ENCODE peak calls at places on chromosomes 4 and X, in ten cellular contexts. F is tibial nerve, V is upper lobe of left lung, U is right lobe of liver, M is A549, H is prostate gland, A is gastrocnemius medialis, Q is stomach, O is heart left ventricle, T is sigmoid colon. E is an unnamed sample.

GRCh38 chr4:68342139-68342538 is 7.8 kb downstream of the YTHDC1 start:
- DNase-seq in F (no peak), V (no peak), U (no peak), M (peak), H (no peak), A (no peak), Q (no peak), O (no peak), T (no peak), E (no peak)

GRCh38 chr4:137025484-137026059 is 506.7 kb downstream of the PCDH18 start:
- DNase-seq in F (no peak), V (no peak), U (no peak), M (no peak), H (no peak), A (no peak), Q (no peak), O (no peak), T (no peak), E (no peak)

GRCh38 chr4:88533937-88534750 is 10.6 kb upstream of the PYURF start:
- DNase-seq in F (no peak), V (no peak), U (no peak), M (no peak), H (no peak), A (no peak), Q (no peak), O (no peak), T (no peak), E (no peak)

GRCh38 chr4:39427477-39428119 is 20.9 kb downstream of the KLB start:
- DNase-seq in F (no peak), V (no peak), U (no peak), M (no peak), H (peak), A (no peak), Q (no peak), O (no peak), T (no peak), E (no peak)

GRCh38 chr4:71550220-71551190 is 211.7 kb downstream of the SLC4A4 start:
- DNase-seq in F (no peak), V (no peak), U (no peak), M (peak), H (no peak), A (no peak), Q (no peak), O (no peak), T (no peak), E (no peak)

GRCh38 chr4:177108708-177109107 is 201.0 kb upstream of the NEIL3 start:
- DNase-seq in F (no peak), V (no peak), U (no peak), M (peak), H (no peak), A (no peak), Q (no peak), O (no peak), T (no peak), E (no peak)

GRCh38 chrX:65924938-65925507 is 114.9 kb downstream of the VSIG4 start:
- DNase-seq in F (no peak), V (no peak), U (no peak), M (peak), H (no peak), A (no peak), Q (no peak), O (no peak), T (no peak), E (no peak)

GRCh38 chrX:38804481-38805293 is 3.4 kb downstream of the MID1IP1 start:
- DNase-seq in F (no peak), V (peak), U (peak), M (peak), H (no peak), A (no peak), Q (peak), O (peak), T (peak), E (no peak)

GRCh38 chr4:78846258-78846657 is 70.1 kb downstream of the BMP2K start:
- DNase-seq in F (no peak), V (no peak), U (no peak), M (no peak), H (no peak), A (no peak), Q (no peak), O (no peak), T (no peak), E (no peak)

GRCh38 chr4:168598191-168598590 is 101.3 kb downstream of the PALLD start:
- DNase-seq in F (no peak), V (no peak), U (no peak), M (no peak), H (peak), A (no peak), Q (no peak), O (no peak), T (no peak), E (no peak)

GRCh38 chr4:143306788-143307187 is 29.9 kb upstream of the GAB1 start:
- DNase-seq in F (no peak), V (no peak), U (no peak), M (no peak), H (no peak), A (no peak), Q (no peak), O (no peak), T (no peak), E (no peak)

GRCh38 chrX:154797006-154797405 is 8.3 kb downstream of the MPP1 start:
- DNase-seq in F (no peak), V (no peak), U (no peak), M (no peak), H (no peak), A (no peak), Q (no peak), O (no peak), T (no peak), E (no peak)

GRCh38 chr4:89836031-89836777 is 757 bp downstream of the SNCA start:
- DNase-seq in F (no peak), V (peak), U (peak), M (no peak), H (peak), A (no peak), Q (no peak), O (no peak), T (no peak), E (no peak)

GRCh38 chr4:15457401-15458201 is 12.1 kb upstream of the CC2D2A start:
- DNase-seq in F (no peak), V (no peak), U (no peak), M (peak), H (no peak), A (no peak), Q (no peak), O (no peak), T (no peak), E (no peak)

GRCh38 chr4:103934178-103934789 is 214.5 kb upstream of the TACR3 start:
- DNase-seq in F (peak), V (no peak), U (no peak), M (peak), H (peak), A (no peak), Q (no peak), O (no peak), T (no peak), E (no peak)

GRCh38 chrX:17432158-17432557 is 57.2 kb downstream of the NHS start:
- DNase-seq in F (no peak), V (no peak), U (no peak), M (no peak), H (no peak), A (no peak), Q (no peak), O (no peak), T (no peak), E (no peak)

GRCh38 chr4:75069493-75070074 is 136.7 kb downstream of the PARM1 start:
- DNase-seq in F (no peak), V (no peak), U (no peak), M (no peak), H (no peak), A (no peak), Q (no peak), O (no peak), T (no peak), E (no peak)

GRCh38 chrX:57134702-57135101 is 2.5 kb downstream of the SPIN2A start:
- DNase-seq in F (no peak), V (no peak), U (no peak), M (no peak), H (no peak), A (no peak), Q (no peak), O (no peak), T (no peak), E (no peak)

GRCh38 chrX:49193542-49193964 is 6.4 kb downstream of the SYP start:
- DNase-seq in F (no peak), V (no peak), U (no peak), M (no peak), H (no peak), A (no peak), Q (no peak), O (no peak), T (no peak), E (no peak)

GRCh38 chr4:23759066-23759465 is 130.8 kb downstream of the PPARGC1A start:
- DNase-seq in F (no peak), V (no peak), U (no peak), M (no peak), H (no peak), A (no peak), Q (no peak), O (no peak), T (no peak), E (no peak)

GRCh38 chr4:102787944-102788343 is 27.2 kb upstream of the MANBA start:
- DNase-seq in F (no peak), V (no peak), U (no peak), M (no peak), H (no peak), A (no peak), Q (no peak), O (no peak), T (no peak), E (no peak)

GRCh38 chr4:124025423-124025822 is 628.8 kb downstream of the SPRY1 start:
- DNase-seq in F (no peak), V (no peak), U (no peak), M (no peak), H (no peak), A (no peak), Q (no peak), O (no peak), T (no peak), E (no peak)

GRCh38 chr4:44019721-44020120 is 428.9 kb downstream of the KCTD8 start:
- DNase-seq in F (no peak), V (no peak), U (no peak), M (no peak), H (no peak), A (no peak), Q (no peak), O (no peak), T (no peak), E (no peak)

GRCh38 chr4:70842761-70843435 is 3.2 kb upstream of the GRSF1 start:
- DNase-seq in F (no peak), V (no peak), U (no peak), M (no peak), H (no peak), A (no peak), Q (no peak), O (no peak), T (no peak), E (no peak)

GRCh38 chrX:85004255-85004654 is 578 bp downstream of the APOOL start:
- DNase-seq in F (no peak), V (no peak), U (no peak), M (peak), H (peak), A (no peak), Q (no peak), O (no peak), T (no peak), E (no peak)

GRCh38 chr4:6892190-6892908 is 17.3 kb upstream of the TBC1D14 start:
- DNase-seq in F (peak), V (no peak), U (peak), M (peak), H (peak), A (peak), Q (peak), O (peak), T (peak), E (no peak)

GRCh38 chrX:40202456-40202855 is 104.7 kb upstream of the BCOR start:
- DNase-seq in F (no peak), V (no peak), U (no peak), M (no peak), H (no peak), A (no peak), Q (no peak), O (no peak), T (no peak), E (no peak)

GRCh38 chr4:151948351-151949016 is 187.7 kb upstream of the GATB start:
- DNase-seq in F (no peak), V (no peak), U (no peak), M (no peak), H (no peak), A (no peak), Q (no peak), O (no peak), T (no peak), E (no peak)

GRCh38 chr4:156193116-156193515 is 239.4 kb upstream of the CTSO start:
- DNase-seq in F (no peak), V (no peak), U (no peak), M (no peak), H (no peak), A (no peak), Q (no peak), O (no peak), T (no peak), E (no peak)

GRCh38 chr4:99300934-99301333 is 10.1 kb upstream of the ADH1A start:
- DNase-seq in F (peak), V (no peak), U (peak), M (peak), H (peak), A (peak), Q (peak), O (peak), T (peak), E (no peak)

GRCh38 chr4:8296491-8296890 is 26.9 kb downstream of the HTRA3 start:
- DNase-seq in F (no peak), V (no peak), U (no peak), M (no peak), H (no peak), A (no peak), Q (no peak), O (no peak), T (no peak), E (no peak)

GRCh38 chr4:140256335-140256734 is 102.4 kb upstream of the MAML3 start:
- DNase-seq in F (no peak), V (no peak), U (peak), M (peak), H (no peak), A (no peak), Q (no peak), O (no peak), T (no peak), E (no peak)

GRCh38 chr4:159220353-159220752 is 117.5 kb downstream of the RAPGEF2 start:
- DNase-seq in F (no peak), V (no peak), U (no peak), M (no peak), H (no peak), A (no peak), Q (no peak), O (no peak), T (no peak), E (no peak)

GRCh38 chr4:140187316-140187695 is 33.3 kb upstream of the MAML3 start:
- DNase-seq in F (no peak), V (no peak), U (no peak), M (no peak), H (no peak), A (no peak), Q (no peak), O (no peak), T (no peak), E (no peak)

GRCh38 chr4:81648576-81649272 is 177.0 kb upstream of the RASGEF1B start:
- DNase-seq in F (no peak), V (no peak), U (no peak), M (no peak), H (no peak), A (no peak), Q (no peak), O (no peak), T (no peak), E (no peak)

GRCh38 chr4:151876411-151876988 is 115.7 kb upstream of the GATB start:
- DNase-seq in F (no peak), V (no peak), U (no peak), M (no peak), H (no peak), A (no peak), Q (no peak), O (no peak), T (no peak), E (no peak)

GRCh38 chr4:87057835-87058234 is 123.0 kb downstream of the AFF1 start:
- DNase-seq in F (no peak), V (no peak), U (no peak), M (no peak), H (no peak), A (no peak), Q (no peak), O (no peak), T (no peak), E (no peak)

GRCh38 chr4:94615431-94615830 is 142.3 kb upstream of the BMPR1B start:
- DNase-seq in F (no peak), V (no peak), U (no peak), M (no peak), H (no peak), A (no peak), Q (no peak), O (no peak), T (no peak), E (no peak)

DNA sequence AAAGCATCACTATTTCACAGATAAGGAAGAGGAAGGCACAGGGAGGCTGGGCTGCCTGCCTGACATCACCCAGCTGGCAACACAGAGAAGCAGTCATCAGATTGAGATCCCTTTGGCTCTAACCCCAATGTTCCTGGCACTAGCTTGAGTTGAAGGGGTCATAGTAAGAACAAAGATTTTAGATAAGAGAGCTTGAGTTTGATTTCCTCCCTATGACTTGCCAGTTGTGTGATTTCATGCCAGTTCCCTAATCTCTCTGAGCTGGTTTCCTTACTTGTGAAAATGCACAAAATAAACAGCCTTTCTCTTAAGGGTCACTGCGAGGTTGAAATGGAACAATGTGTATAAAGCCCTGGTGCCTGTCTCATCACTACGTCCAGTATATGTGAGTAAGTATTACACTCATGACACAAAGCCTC is 475.4 kb upstream of the HS3ST1 start:
- DNase-seq in F (peak), V (no peak), U (no peak), M (peak), H (peak), A (no peak), Q (peak), O (peak), T (no peak), E (no peak)
- H3K27ac ChIP-seq in F (no peak), V (peak), U (no peak), M (no peak), H (no peak), A (peak), Q (no peak), O (peak), T (no peak), E (no peak)

GRCh38 chr4:160247091-160247656 is 1144.3 kb downstream of the RAPGEF2 start:
- DNase-seq in F (no peak), V (peak), U (no peak), M (no peak), H (no peak), A (no peak), Q (no peak), O (no peak), T (no peak), E (no peak)
- H3K4me3 ChIP-seq in F (no peak), V (no peak), U (no peak), M (no peak), H (no peak), A (no peak), Q (no peak), O (no peak), T (no peak), E (no peak)

GRCh38 chr4:113822555-113823290 is 61.2 kb upstream of the CAMK2D start:
- DNase-seq in F (no peak), V (no peak), U (no peak), M (no peak), H (no peak), A (no peak), Q (no peak), O (no peak), T (no peak), E (no peak)

GRCh38 chr4:113827285-113827684 is 65.7 kb upstream of the CAMK2D start:
- DNase-seq in F (no peak), V (no peak), U (no peak), M (no peak), H (no peak), A (no peak), Q (no peak), O (no peak), T (no peak), E (no peak)

GRCh38 chr4:113823291-113823659 is 61.7 kb upstream of the CAMK2D start:
- DNase-seq in F (no peak), V (no peak), U (no peak), M (no peak), H (no peak), A (no peak), Q (no peak), O (no peak), T (no peak), E (no peak)

GRCh38 chr4:113826431-113826830 is 64.9 kb upstream of the CAMK2D start:
- DNase-seq in F (no peak), V (no peak), U (no peak), M (no peak), H (no peak), A (no peak), Q (no peak), O (no peak), T (no peak), E (no peak)

DNA sequence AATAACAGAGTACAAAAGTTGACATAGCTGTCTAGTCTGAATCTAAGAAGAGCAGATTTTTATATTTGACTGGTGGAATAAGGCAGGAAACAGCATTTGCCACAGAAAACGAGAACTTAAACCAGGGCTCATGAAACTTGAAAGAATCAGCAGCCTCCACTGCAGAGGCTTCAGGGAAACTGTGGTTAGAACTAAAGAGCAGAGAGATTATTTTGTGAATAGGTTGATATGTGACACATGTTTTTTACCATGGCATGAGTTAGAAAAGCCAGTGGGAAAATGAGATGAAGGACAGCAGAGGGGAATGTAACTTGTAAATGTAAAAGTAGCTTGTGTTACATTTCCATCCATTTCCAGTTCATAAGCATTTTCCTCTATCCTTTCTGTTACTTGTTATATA is 63.7 kb upstream of the CAMK2D start:
- DNase-seq in F (no peak), V (no peak), U (no peak), M (no peak), H (no peak), A (no peak), Q (no peak), O (no peak), T (no peak), E (no peak)
- TF ChIP-seq POLR2A in F (no peak), V (no peak), U (no peak), M (no peak), H (no peak), A (no peak), Q (no peak), O (no peak), T (no peak), E (no peak)

DNA sequence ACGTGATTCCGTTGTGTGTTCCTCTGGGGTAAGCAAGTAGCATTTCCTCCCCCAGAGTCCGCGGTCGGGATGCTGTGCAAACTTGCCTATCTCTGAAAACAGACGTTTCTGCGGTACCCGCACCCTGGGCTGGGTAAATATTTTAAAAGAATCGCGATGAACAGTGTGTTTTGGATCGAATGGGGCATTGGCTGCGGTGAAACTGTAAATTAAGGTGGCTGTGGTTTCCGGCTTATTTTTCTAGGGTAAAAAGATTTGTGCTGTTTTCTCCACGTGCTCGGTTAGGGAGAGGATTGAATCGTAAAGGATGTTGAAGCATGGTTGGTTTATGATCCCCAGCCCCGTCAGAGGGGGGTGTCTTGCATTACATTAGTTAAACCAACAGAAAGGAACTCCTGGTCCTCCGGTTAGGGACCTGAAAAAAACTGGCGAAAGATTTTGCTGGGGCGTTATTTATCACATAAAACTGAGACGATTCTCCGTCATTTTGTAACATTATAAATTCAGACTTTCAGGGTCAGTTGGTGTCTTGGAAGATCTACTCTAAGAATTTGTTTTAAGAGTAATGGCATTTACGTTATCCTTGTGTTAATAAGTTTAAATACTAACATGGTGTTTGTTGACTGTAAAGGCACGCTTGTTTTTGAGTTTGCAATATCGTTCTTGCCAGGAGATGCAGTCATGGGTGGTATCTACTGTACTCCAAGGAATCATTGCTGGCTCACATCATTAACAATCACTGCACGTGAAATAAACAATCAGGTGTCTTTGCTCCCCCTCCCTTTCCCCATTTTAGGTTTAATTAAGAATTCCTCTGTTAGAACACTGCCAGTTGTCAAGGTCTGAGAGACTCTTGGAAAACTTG is 1.4 kb downstream of the HHIP start:
- DNase-seq in F (no peak), V (no peak), U (no peak), M (no peak), H (no peak), A (no peak), Q (no peak), O (no peak), T (no peak), E (no peak)
- H3K27ac ChIP-seq in F (no peak), V (no peak), U (no peak), M (peak), H (peak), A (no peak), Q (no peak), O (no peak), T (no peak), E (no peak)

GRCh38 chr4:4387531-4388311 is 819 bp downstream of the NSG1 start:
- DNase-seq in F (no peak), V (peak), U (no peak), M (no peak), H (no peak), A (no peak), Q (no peak), O (no peak), T (peak), E (no peak)
- H3K4me3 ChIP-seq in F (peak), V (peak), U (peak), M (peak), H (peak), A (peak), Q (peak), O (peak), T (peak), E (peak)

GRCh38 chr4:185380320-185380719 is 15.4 kb downstream of the LRP2BP start:
- DNase-seq in F (no peak), V (no peak), U (no peak), M (no peak), H (no peak), A (no peak), Q (no peak), O (no peak), T (no peak), E (no peak)
- TF ChIP-seq POLR2A in F (no peak), V (no peak), U (no peak), M (no peak), H (no peak), A (no peak), Q (no peak), O (no peak), T (no peak), E (no peak)

E was measured in vagina.